ENCODE peak calls at places on chromosomes 16 and 17, in ten cellular contexts. Z is stimulated activated CD8-positive, alpha-beta memory T cell treated with anti-CD3 and anti-CD28 coated beads, Interleukin-12 subunit alpha, Interleukin-12 subunit beta, amount 100 ng/mL, for 1 hour; X is activated CD8-positive, alpha-beta T cell treated with anti-CD3 and anti-CD28 coated beads for 36 hours; N is hippocampal formation; K is left cardiac atrium; B is left ventricle myocardium superior; L is smooth muscle cell of the brain vasculature; M is SW 1271; Q is NCI-H526 treated with DMSO at 0.1 percent for 48 hours; I is HT1080. A is an unnamed sample.

GRCh38 chr16:30834130-30834740 is 47.2 kb upstream of the ZNF629 start:
- DNase-seq in Z (no peak), X (no peak), N (no peak), K (no peak), B (peak; percentile 36), L (no peak), M (no peak), Q (no peak), I (no peak), A (no peak)

GRCh38 chr16:2190659-2191445 is 5.6 kb downstream of the CASKIN1 start:
- DNase-seq in Z (no peak), X (no peak), N (no peak), K (no peak), B (no peak), L (no peak), M (no peak), Q (no peak), I (no peak), A (no peak)

GRCh38 chr16:4945560-4946502 is 8.9 kb upstream of the PPL start:
- DNase-seq in Z (no peak), X (no peak), N (no peak), K (peak; percentile 45), B (peak; percentile 57), L (no peak), M (peak; percentile 69), Q (no peak), I (peak; percentile 90), A (no peak)

GRCh38 chr16:82987767-82988166 is 361.0 kb downstream of the CDH13 start:
- DNase-seq in Z (no peak), X (no peak), N (no peak), K (no peak), B (no peak), L (no peak), M (no peak), Q (no peak), I (peak; percentile 70), A (no peak)

GRCh38 chr17:33509331-33509730 is 216.2 kb upstream of the ASIC2 start:
- DNase-seq in Z (no peak), X (no peak), N (peak; percentile 3), K (no peak), B (no peak), L (no peak), M (no peak), Q (no peak), I (no peak), A (no peak)

GRCh38 chr17:50806141-50806643 is 29.2 kb upstream of the WFIKKN2 start:
- DNase-seq in Z (no peak), X (peak; percentile 14), N (no peak), K (no peak), B (no peak), L (no peak), M (no peak), Q (no peak), I (no peak), A (no peak)

GRCh38 chr17:7043544-7044268 is at the start of gene SLC16A11:
- DNase-seq in Z (no peak), X (peak; percentile 59), N (no peak), K (peak; percentile 75), B (peak; percentile 67), L (no peak), M (no peak), Q (peak; percentile 78), I (no peak), A (no peak)

GRCh38 chr16:20761175-20761574 is 2.6 kb upstream of the ACSM3 start:
- DNase-seq in Z (no peak), X (no peak), N (no peak), K (no peak), B (no peak), L (no peak), M (no peak), Q (no peak), I (no peak), A (no peak)

GRCh38 chr17:7177954-7178477 is 1.2 kb downstream of the ASGR1 start:
- DNase-seq in Z (no peak), X (peak; percentile 13), N (no peak), K (no peak), B (no peak), L (no peak), M (no peak), Q (no peak), I (no peak), A (no peak)

GRCh38 chr17:260031-260791 is 78.8 kb upstream of the DOC2B start:
- DNase-seq in Z (no peak), X (no peak), N (no peak), K (peak; percentile 13), B (no peak), L (no peak), M (no peak), Q (no peak), I (no peak), A (no peak)

GRCh38 chr17:17186051-17186450 is 20.1 kb downstream of the PLD6 start:
- DNase-seq in Z (no peak), X (peak; percentile 82), N (no peak), K (peak; percentile 30), B (no peak), L (no peak), M (no peak), Q (no peak), I (no peak), A (peak; percentile 73)

GRCh38 chr16:49659356-49659755 is 196.6 kb downstream of the ZNF423 start:
- DNase-seq in Z (no peak), X (no peak), N (no peak), K (no peak), B (peak; percentile 5), L (no peak), M (no peak), Q (no peak), I (no peak), A (no peak)

GRCh38 chr17:70144260-70144846 is 25.0 kb upstream of the KCNJ2 start:
- DNase-seq in Z (no peak), X (no peak), N (peak; percentile 67), K (no peak), B (no peak), L (no peak), M (peak; percentile 21), Q (no peak), I (peak; percentile 29), A (no peak)

GRCh38 chr17:13931752-13932477 is 137.4 kb upstream of the COX10 start:
- DNase-seq in Z (no peak), X (no peak), N (no peak), K (peak; percentile 71), B (peak; percentile 74), L (no peak), M (no peak), Q (no peak), I (peak; percentile 6), A (no peak)

GRCh38 chr17:7307686-7308624 is 527 bp downstream of the EIF5A start:
- DNase-seq in Z (no peak), X (peak; percentile 58), N (no peak), K (peak; percentile 59), B (peak; percentile 74), L (no peak), M (no peak), Q (no peak), I (peak; percentile 23), A (no peak)

GRCh38 chr17:8173871-8174322 is 2.3 kb downstream of the TMEM107 start:
- DNase-seq in Z (no peak), X (no peak), N (no peak), K (no peak), B (no peak), L (no peak), M (no peak), Q (no peak), I (no peak), A (no peak)

GRCh38 chr16:11201498-11202259 is 54.3 kb downstream of the SOCS1 start:
- DNase-seq in Z (no peak), X (no peak), N (no peak), K (no peak), B (no peak), L (no peak), M (peak; percentile 53), Q (no peak), I (peak; percentile 97), A (no peak)

GRCh38 chr16:24255446-24256352 is at the start of gene CACNG3:
- DNase-seq in Z (peak; percentile 12), X (peak; percentile 83), N (peak; percentile 20), K (peak; percentile 53), B (peak; percentile 59), L (no peak), M (no peak), Q (no peak), I (peak; percentile 24), A (peak; percentile 59)

GRCh38 chr17:77459018-77459755 is 318.4 kb downstream of the SEC14L1 start:
- DNase-seq in Z (no peak), X (peak; percentile 60), N (no peak), K (no peak), B (no peak), L (no peak), M (no peak), Q (no peak), I (no peak), A (no peak)